ENCODE peak calls at places on chromosomes 13 and 19, in six cellular contexts. O is frontal cortex, C is lung microvascular endothelial cell, V is cardiac fibroblast, N is WTC11, J is T-cell. P is an unnamed sample.

GRCh38 chr19:53945441-53945840 is 17.3 kb upstream of the CACNG8 start:
- DNase-seq in O (no peak), C (no peak), V (peak), N (peak), J (no peak), P (peak)

GRCh38 chr19:6062274-6062673 is 48.0 kb downstream of the RFX2 start:
- DNase-seq in O (no peak), C (peak), V (peak), N (no peak), J (no peak), P (peak)

GRCh38 chr13:48731957-48732569 is 78.3 kb downstream of the CYSLTR2 start:
- DNase-seq in O (no peak), C (peak), V (no peak), N (peak), J (peak), P (peak)

GRCh38 chr13:101127741-101128353 is 288.5 kb downstream of the NALCN start:
- DNase-seq in O (peak), C (peak), V (peak), N (no peak), J (peak), P (peak)

GRCh38 chr13:105804561-105805190 is 730.8 kb downstream of the EFNB2 start:
- DNase-seq in O (no peak), C (no peak), V (peak), N (no peak), J (no peak), P (peak)

GRCh38 chr19:19061491-19061890 is 2.3 kb upstream of the SLC25A42 start:
- DNase-seq in O (no peak), C (no peak), V (no peak), N (no peak), J (no peak), P (no peak)

GRCh38 chr19:58492265-58492664 is 16.1 kb downstream of the ZNF446 start:
- DNase-seq in O (no peak), C (no peak), V (no peak), N (no peak), J (no peak), P (peak)

GRCh38 chr19:3171894-3172679 is 6.5 kb upstream of the S1PR4 start:
- DNase-seq in O (no peak), C (no peak), V (no peak), N (no peak), J (no peak), P (no peak)

GRCh38 chr13:41835871-41836270 is 125.0 kb downstream of the VWA8 start:
- DNase-seq in O (no peak), C (no peak), V (peak), N (no peak), J (no peak), P (no peak)

GRCh38 chr13:30058429-30058828 is 208.0 kb upstream of the UBL3 start:
- DNase-seq in O (no peak), C (no peak), V (no peak), N (no peak), J (no peak), P (no peak)

GRCh38 chr19:34676697-34677385 is at the start of gene SCGB2B2:
- DNase-seq in O (peak), C (no peak), V (no peak), N (no peak), J (peak), P (no peak)

GRCh38 chr13:21516806-21517205 is 57.7 kb upstream of the ZDHHC20 start:
- DNase-seq in O (no peak), C (no peak), V (no peak), N (no peak), J (no peak), P (no peak)

GRCh38 chr19:18090545-18091216 is 3.9 kb upstream of the IL12RB1 start:
- DNase-seq in O (no peak), C (peak), V (peak), N (no peak), J (no peak), P (no peak)

GRCh38 chr13:30880756-30881155 is 25.3 kb upstream of the MEDAG start:
- DNase-seq in O (no peak), C (no peak), V (peak), N (no peak), J (no peak), P (peak)

GRCh38 chr13:75137911-75138571 is 343.9 kb downstream of the TBC1D4 start:
- DNase-seq in O (no peak), C (no peak), V (peak), N (no peak), J (no peak), P (no peak)

GRCh38 chr13:105340061-105340606 is 1195.3 kb downstream of the EFNB2 start:
- DNase-seq in O (no peak), C (no peak), V (no peak), N (no peak), J (no peak), P (no peak)

GRCh38 chr13:87684850-87685735 is 13.9 kb downstream of the SLITRK5 start:
- DNase-seq in O (no peak), C (no peak), V (peak), N (no peak), J (no peak), P (no peak)

GRCh38 chr19:44573183-44573582 is 40.2 kb upstream of the IGSF23 start:
- DNase-seq in O (no peak), C (no peak), V (no peak), N (no peak), J (no peak), P (no peak)

GRCh38 chr13:36606060-36606459 is 67.8 kb upstream of the SERTM1 start:
- DNase-seq in O (no peak), C (no peak), V (peak), N (no peak), J (no peak), P (no peak)

GRCh38 chr19:33235269-33235995 is 9.8 kb upstream of the SLC7A10 start:
- DNase-seq in O (peak), C (peak), V (peak), N (peak), J (peak), P (peak)

GRCh38 chr13:34156841-34157365 is 339.0 kb downstream of the RFC3 start:
- DNase-seq in O (no peak), C (peak), V (peak), N (no peak), J (no peak), P (peak)

GRCh38 chr19:12973236-12973635 is 3.9 kb downstream of the DAND5 start:
- DNase-seq in O (no peak), C (no peak), V (no peak), N (no peak), J (no peak), P (no peak)

GRCh38 chr19:45275370-45275971 is 24.4 kb downstream of the MARK4 start:
- DNase-seq in O (no peak), C (no peak), V (no peak), N (no peak), J (no peak), P (no peak)

GRCh38 chr13:51942189-51942588 is 69.1 kb downstream of the ATP7B start:
- DNase-seq in O (no peak), C (no peak), V (no peak), N (no peak), J (peak), P (no peak)

GRCh38 chr13:45417790-45418534 is at the start of gene SLC25A30:
- DNase-seq in O (peak), C (peak), V (peak), N (peak), J (peak), P (peak)

GRCh38 chr13:52128714-52129700 is at the start of gene NEK5:
- DNase-seq in O (peak), C (peak), V (peak), N (peak), J (peak), P (peak)

GRCh38 chr13:52450012-52450792 is at the start of gene VPS36:
- DNase-seq in O (peak), C (peak), V (peak), N (peak), J (peak), P (peak)

GRCh38 chr19:55238030-55238429 is 9.5 kb upstream of the TMEM86B start:
- DNase-seq in O (no peak), C (no peak), V (no peak), N (no peak), J (no peak), P (no peak)

GRCh38 chr13:51731759-51732158 is 72.2 kb downstream of the DHRS12 start:
- DNase-seq in O (peak), C (peak), V (peak), N (no peak), J (no peak), P (no peak)

GRCh38 chr19:1130801-1131717 is 27.3 kb downstream of the GPX4 start:
- DNase-seq in O (no peak), C (no peak), V (no peak), N (no peak), J (peak), P (no peak)

GRCh38 chr13:32790731-32791130 is 204.5 kb downstream of the PDS5B start:
- DNase-seq in O (no peak), C (no peak), V (no peak), N (no peak), J (no peak), P (no peak)

GRCh38 chr19:9076886-9077285 is 10.0 kb upstream of the OR1M1 start:
- DNase-seq in O (no peak), C (no peak), V (peak), N (no peak), J (no peak), P (peak)

GRCh38 chr19:31502536-31503170 is 153.4 kb upstream of the TSHZ3 start:
- DNase-seq in O (no peak), C (no peak), V (no peak), N (no peak), J (no peak), P (no peak)

GRCh38 chr19:14118165-14119051 is 846 bp upstream of the PRKACA start:
- DNase-seq in O (no peak), C (peak), V (peak), N (no peak), J (peak), P (peak)

GRCh38 chr13:49756263-49756662 is 36.2 kb downstream of the KPNA3 start:
- DNase-seq in O (no peak), C (no peak), V (no peak), N (no peak), J (no peak), P (no peak)

GRCh38 chr19:38665950-38666661 is 18.7 kb downstream of the ACTN4 start:
- DNase-seq in O (no peak), C (peak), V (peak), N (peak), J (no peak), P (no peak)

GRCh38 chr19:53091413-53091812 is 11.8 kb downstream of the ZNF160 start:
- DNase-seq in O (no peak), C (no peak), V (no peak), N (peak), J (no peak), P (no peak)

GRCh38 chr13:114031631-114032030 is 57.8 kb upstream of the C13orf46 start:
- DNase-seq in O (no peak), C (no peak), V (no peak), N (no peak), J (no peak), P (no peak)

GRCh38 chr13:105184221-105184620 is 1351.2 kb downstream of the EFNB2 start:
- DNase-seq in O (no peak), C (no peak), V (no peak), N (no peak), J (no peak), P (no peak)